ENCODE peak calls at places on chromosomes 3 and 15, in nine cellular contexts. F is mucosa of descending colon; C is memory B cell; M is foreskin keratinocyte; Q is left cardiac atrium; L is stimulated activated effector memory CD8-positive, alpha-beta T cell treated with anti-CD3 and anti-CD28 coated beads, Interleukin-12 subunit alpha, Interleukin-12 subunit beta, amount 100 ng/mL, for 72 hours; I is right lobe of liver; B is central memory CD8-positive, alpha-beta T cell; S is activated naive CD4-positive, alpha-beta T cell treated with anti-CD3 and anti-CD28 coated beads, Interleukin-2, amount 50 U/mL, for 72 hours. T is an unnamed sample.

GRCh38 chr15:57319919-57320542 is 56.3 kb upstream of the CGNL1 start:
- ATAC-seq in B (no peak), M (no peak), I (no peak), Q (no peak), L (no peak), S (no peak), C (no peak), F (no peak), T (no peak)

GRCh38 chr3:126515066-126515706 is 2.4 kb downstream of the UROC1 start:
- ATAC-seq in L (no peak), I (no peak), Q (no peak), B (no peak), M (no peak), S (no peak), C (no peak), F (no peak), T (no peak)

GRCh38 chr3:29311805-29312204 is 30.9 kb downstream of the RBMS3 start:
- ATAC-seq in B (no peak), I (no peak), F (no peak), S (no peak), C (no peak), L (no peak), M (no peak), Q (no peak), T (no peak)

GRCh38 chr15:20357139-20358065 is 184.2 kb downstream of the GOLGA6L6 start:
- ATAC-seq in S (no peak), M (peak; percentile 6), F (peak; percentile 13), B (no peak), C (no peak), Q (no peak), L (no peak), I (peak; percentile 10), T (no peak)

GRCh38 chr3:25226747-25227146 is 201.3 kb upstream of the RARB start:
- ATAC-seq in L (no peak), Q (no peak), F (no peak), S (no peak), M (no peak), C (no peak), B (no peak), I (no peak), T (no peak)

GRCh38 chr3:120706950-120707349 is 24.9 kb upstream of the HGD start:
- ATAC-seq in M (no peak), C (no peak), Q (no peak), S (no peak), I (no peak), B (no peak), F (no peak), L (no peak), T (no peak)

GRCh38 chr3:85360742-85361387 is 402.1 kb downstream of the CADM2 start:
- ATAC-seq in M (peak; percentile 85), I (peak; percentile 93), S (no peak), C (no peak), F (peak; percentile 84), L (peak; percentile 34), Q (peak; percentile 74), B (no peak), T (no peak)

GRCh38 chr3:23740517-23741402 is 65.0 kb upstream of the UBE2E1 start:
- ATAC-seq in Q (no peak), S (peak; percentile 85), C (no peak), F (peak; percentile 97), I (no peak), M (peak; percentile 84), B (no peak), L (peak; percentile 98), T (peak; percentile 90)

GRCh38 chr3:127823590-127823857 is 1.2 kb upstream of the MGLL start:
- ATAC-seq in F (no peak), B (no peak), Q (no peak), M (no peak), C (no peak), L (no peak), S (no peak), I (no peak), T (no peak)

GRCh38 chr3:112364291-112364690 is 31.3 kb downstream of the CD200 start:
- ATAC-seq in S (peak; percentile 34), M (no peak), C (peak; percentile 84), B (no peak), F (no peak), Q (no peak), I (no peak), L (no peak), T (peak; percentile 59)

GRCh38 chr3:192825657-192826200 is 91.9 kb downstream of the MB21D2 start:
- ATAC-seq in L (no peak), S (no peak), B (no peak), F (peak; percentile 77), C (peak; percentile 56), I (peak; percentile 70), Q (peak; percentile 30), M (peak; percentile 59), T (no peak)

GRCh38 chr15:75584121-75584520 is 5.0 kb upstream of the PTPN9 start:
- ATAC-seq in M (no peak), L (no peak), F (no peak), C (no peak), B (no peak), Q (no peak), I (no peak), S (no peak), T (no peak)

GRCh38 chr3:142873569-142873968 is 15.3 kb downstream of the PCOLCE2 start:
- ATAC-seq in I (no peak), B (no peak), Q (no peak), L (no peak), S (no peak), C (no peak), M (no peak), F (no peak), T (no peak)

GRCh38 chr3:56772926-56773587 is 28.7 kb downstream of the ARHGEF3 start:
- ATAC-seq in B (no peak), M (no peak), L (peak; percentile 32), I (no peak), C (no peak), Q (no peak), F (no peak), S (peak; percentile 57), T (peak; percentile 38)

GRCh38 chr3:89697321-89697916 is 590.0 kb downstream of the EPHA3 start:
- ATAC-seq in M (no peak), Q (no peak), L (no peak), B (no peak), C (no peak), F (peak; percentile 78), I (no peak), S (no peak), T (no peak)

GRCh38 chr3:43390255-43390588 is 103.9 kb downstream of the SNRK start:
- ATAC-seq in S (no peak), B (no peak), F (peak; percentile 30), C (no peak), Q (no peak), L (no peak), M (peak; percentile 9), I (peak; percentile 44), T (no peak)

GRCh38 chr3:97882975-97883598 is 61.3 kb downstream of the CRYBG3 start:
- ATAC-seq in M (peak; percentile 96), F (peak; percentile 82), Q (no peak), I (no peak), L (peak; percentile 86), B (no peak), C (no peak), S (peak; percentile 36), T (peak; percentile 75)

GRCh38 chr3:31953091-31953490 is 28.0 kb downstream of the OSBPL10 start:
- ATAC-seq in S (no peak), Q (no peak), I (no peak), L (no peak), B (no peak), C (peak; percentile 28), F (peak; percentile 34), M (no peak), T (no peak)

GRCh38 chr3:126100688-126101301 is 16.9 kb upstream of the SLC41A3 start:
- ATAC-seq in F (no peak), B (no peak), M (no peak), S (no peak), I (peak; percentile 7), C (no peak), Q (peak; percentile 48), L (peak; percentile 64), T (peak; percentile 58)

GRCh38 chr3:108462899-108463298 is 47.5 kb downstream of the MYH15 start:
- ATAC-seq in L (no peak), C (no peak), F (no peak), S (no peak), B (no peak), I (no peak), Q (no peak), M (peak; percentile 76), T (no peak)

T was measured in activated T-helper 17 cell treated with anti-CD3 and anti-CD28 coated beads, Interleukin-2, amount 50 U/mL, for 72 hours.